ENCODE peak calls at places on chromosomes 16 and 17, in five cellular contexts. H, V, R, Z and K are unnamed samples.

GRCh38 chr17:49898547-49899490 is 51.0 kb upstream of the TAC4 start:
- DNase-seq in Z (no peak), H (no peak), V (no peak), R (no peak), K (no peak)

GRCh38 chr16:48247311-48247710 is at the start of gene ABCC11:
- DNase-seq in V (no peak), R (no peak), H (no peak), Z (no peak), K (no peak)

GRCh38 chr17:9924735-9925191 is 19.7 kb upstream of the RCVRN start:
- DNase-seq in R (no peak), V (peak), H (peak), Z (no peak), K (peak)

GRCh38 chr17:4329838-4330237 is 36.6 kb downstream of the UBE2G1 start:
- DNase-seq in V (no peak), H (no peak), Z (no peak), R (no peak), K (peak)

GRCh38 chr16:68951991-68952877 is 108.9 kb downstream of the TANGO6 start:
- DNase-seq in H (no peak), Z (no peak), R (no peak), V (no peak), K (peak)

GRCh38 chr16:64615647-64616280 is 506.1 kb downstream of the CDH11 start:
- DNase-seq in H (no peak), Z (no peak), V (no peak), R (peak), K (no peak)

GRCh38 chr16:51144203-51144602 is 6.9 kb downstream of the SALL1 start:
- DNase-seq in R (no peak), H (no peak), Z (no peak), V (no peak), K (no peak)

GRCh38 chr17:77681820-77682219 is 276.7 kb upstream of the TNRC6C start:
- DNase-seq in V (no peak), Z (no peak), H (no peak), R (peak), K (no peak)

GRCh38 chr17:3474212-3474611 is 1.6 kb upstream of the ASPA start:
- DNase-seq in V (no peak), H (no peak), R (no peak), Z (no peak), K (no peak)

GRCh38 chr17:4937553-4937952 is 2.3 kb downstream of the SLC25A11 start:
- DNase-seq in V (no peak), Z (no peak), H (no peak), R (no peak), K (no peak)

GRCh38 chr16:69855587-69855986 is 93.5 kb downstream of the WWP2 start:
- DNase-seq in R (no peak), H (no peak), Z (no peak), V (no peak), K (no peak)

GRCh38 chr16:22318690-22319358 is 21.6 kb downstream of the POLR3E start:
- DNase-seq in R (peak), H (peak), V (no peak), Z (no peak), K (peak)

GRCh38 chr17:77432791-77433190 is 292.0 kb downstream of the SEC14L1 start:
- DNase-seq in V (no peak), H (no peak), R (no peak), Z (no peak), K (no peak)

GRCh38 chr16:81939164-81940067 is 71.9 kb downstream of the SDR42E1 start:
- DNase-seq in R (no peak), Z (no peak), V (no peak), H (no peak), K (no peak)

GRCh38 chr17:49746791-49747490 is 17.0 kb downstream of the FAM117A start:
- DNase-seq in Z (no peak), H (peak), R (no peak), V (no peak), K (no peak)

GRCh38 chr17:62963296-62963695 is 2.7 kb upstream of the TANC2 start:
- DNase-seq in Z (no peak), V (no peak), R (no peak), H (no peak), K (no peak)

GRCh38 chr16:11405331-11406176 is 60.3 kb downstream of the RMI2 start:
- DNase-seq in V (no peak), R (peak), H (peak), Z (no peak), K (no peak)

GRCh38 chr17:48767263-48767774 is 38.8 kb upstream of the HOXB13 start:
- DNase-seq in H (no peak), R (no peak), V (no peak), Z (no peak), K (no peak)

GRCh38 chr16:50293041-50293783 is 26.9 kb downstream of the ADCY7 start:
- DNase-seq in R (no peak), Z (no peak), V (no peak), H (no peak), K (no peak)

GRCh38 chr17:66727634-66728570 is 107.0 kb upstream of the CACNG5 start:
- DNase-seq in H (peak), Z (peak), V (peak), R (peak), K (peak)

GRCh38 chr16:68244903-68245853 is at the start of gene PLA2G15:
- DNase-seq in V (peak), Z (peak), H (peak), R (peak), K (peak)

GRCh38 chr17:73091770-73092517 is 544 bp downstream of the SLC39A11 start:
- DNase-seq in V (no peak), R (peak), H (peak), Z (no peak), K (peak)

GRCh38 chr17:78114831-78115723 is 13.5 kb downstream of the TMC6 start:
- DNase-seq in R (no peak), V (no peak), H (no peak), Z (no peak), K (no peak)

GRCh38 chr17:77320501-77321256 is 179.9 kb downstream of the SEC14L1 start:
- DNase-seq in V (peak), R (peak), Z (peak), H (peak), K (no peak)

GRCh38 chr16:13902052-13902451 is 17.9 kb upstream of the ERCC4 start:
- DNase-seq in Z (no peak), H (no peak), V (no peak), R (no peak), K (no peak)

GRCh38 chr17:7191571-7192270 is 12.6 kb upstream of the ASGR1 start:
- DNase-seq in H (peak), R (peak), V (no peak), Z (no peak), K (no peak)

GRCh38 chr17:40615295-40615988 is 32.2 kb downstream of the SMARCE1 start:
- DNase-seq in V (no peak), H (peak), R (peak), Z (peak), K (no peak)

GRCh38 chr16:59192551-59193199 is 458.6 kb upstream of the GOT2 start:
- DNase-seq in R (peak), H (peak), V (no peak), Z (no peak), K (no peak)

GRCh38 chr16:80467961-80468360 is 72.8 kb upstream of the DYNLRB2 start:
- DNase-seq in V (no peak), Z (no peak), H (no peak), R (no peak), K (no peak)

GRCh38 chr17:46154151-46154816 is 38.9 kb downstream of the KANSL1 start:
- DNase-seq in H (no peak), Z (no peak), R (no peak), V (no peak), K (no peak)

GRCh38 chr17:79947351-79948031 is 88.2 kb downstream of the TBC1D16 start:
- DNase-seq in Z (no peak), R (peak), H (no peak), V (no peak), K (peak)

GRCh38 chr17:17784599-17785264 is 52.1 kb downstream of the SREBF1 start:
- DNase-seq in R (peak), H (no peak), Z (no peak), V (no peak), K (no peak)

GRCh38 chr17:17782425-17783120 is 54.2 kb downstream of the SREBF1 start:
- DNase-seq in H (peak), Z (no peak), V (no peak), R (no peak), K (no peak)

GRCh38 chr17:17781591-17782424 is 55.0 kb downstream of the SREBF1 start:
- DNase-seq in R (peak), V (no peak), Z (peak), H (peak), K (peak)

GRCh38 chr17:17783825-17784598 is 52.8 kb downstream of the SREBF1 start:
- DNase-seq in H (no peak), V (peak), R (peak), Z (no peak), K (no peak)

GRCh38 chr17:17783121-17783824 is 53.5 kb downstream of the SREBF1 start:
- DNase-seq in R (peak), Z (peak), V (no peak), H (peak), K (peak)
- TF ChIP-seq CTCF in R (peak), Z (no peak), V (no peak), H (peak), K (peak)

GRCh38 chr16:27779719-27780161 is 229.8 kb downstream of the KATNIP start:
- DNase-seq in H (no peak), V (no peak), Z (peak), R (peak), K (no peak)
- TF ChIP-seq CTCF in H (no peak), V (no peak), Z (no peak), R (peak), K (peak)

GRCh38 chr17:17919169-17920107 is 52.8 kb downstream of the TOM1L2 start:
- DNase-seq in V (peak), Z (peak), H (peak), R (peak), K (peak)

GRCh38 chr17:17921192-17922082 is 50.8 kb downstream of the TOM1L2 start:
- DNase-seq in Z (no peak), V (no peak), H (no peak), R (no peak), K (peak)

GRCh38 chr17:17924131-17924856 is 47.9 kb downstream of the TOM1L2 start:
- DNase-seq in V (no peak), R (no peak), H (no peak), Z (no peak), K (no peak)

GRCh38 chr17:17924857-17925250 is 47.3 kb downstream of the TOM1L2 start:
- DNase-seq in Z (no peak), V (no peak), H (no peak), R (no peak), K (no peak)

GRCh38 chr17:17922198-17922901 is 49.9 kb downstream of the TOM1L2 start:
- DNase-seq in H (no peak), Z (no peak), R (no peak), V (no peak), K (no peak)
- TF ChIP-seq CTCF in H (no peak), Z (no peak), R (no peak), V (no peak), K (no peak)

GRCh38 chr17:51435641-51436091 is 175.3 kb downstream of the UTP18 start:
- DNase-seq in R (peak), Z (peak), V (no peak), H (peak), K (peak)
- TF ChIP-seq CTCF in R (peak), Z (peak), V (no peak), H (peak), K (peak)

GRCh38 chr17:18256776-18257175 is 1.8 kb downstream of the FLII start:
- DNase-seq in H (no peak), Z (no peak), V (no peak), R (no peak), K (no peak)

GRCh38 chr17:18256351-18256750 is 2.2 kb downstream of the FLII start:
- DNase-seq in Z (no peak), H (no peak), V (no peak), R (no peak), K (no peak)

GRCh38 chr17:18258356-18259038 is at the start of gene FLII:
- DNase-seq in R (peak), H (peak), Z (peak), V (no peak), K (peak)

GRCh38 chr17:18257268-18257681 is 1.3 kb downstream of the FLII start:
- DNase-seq in H (no peak), Z (no peak), V (no peak), R (no peak), K (peak)

GRCh38 chr17:18257747-18258355 is 687 bp downstream of the FLII start:
- DNase-seq in H (peak), V (peak), R (peak), Z (peak), K (peak)
- TF ChIP-seq CTCF in H (no peak), V (no peak), R (no peak), Z (no peak), K (no peak)

DNA sequence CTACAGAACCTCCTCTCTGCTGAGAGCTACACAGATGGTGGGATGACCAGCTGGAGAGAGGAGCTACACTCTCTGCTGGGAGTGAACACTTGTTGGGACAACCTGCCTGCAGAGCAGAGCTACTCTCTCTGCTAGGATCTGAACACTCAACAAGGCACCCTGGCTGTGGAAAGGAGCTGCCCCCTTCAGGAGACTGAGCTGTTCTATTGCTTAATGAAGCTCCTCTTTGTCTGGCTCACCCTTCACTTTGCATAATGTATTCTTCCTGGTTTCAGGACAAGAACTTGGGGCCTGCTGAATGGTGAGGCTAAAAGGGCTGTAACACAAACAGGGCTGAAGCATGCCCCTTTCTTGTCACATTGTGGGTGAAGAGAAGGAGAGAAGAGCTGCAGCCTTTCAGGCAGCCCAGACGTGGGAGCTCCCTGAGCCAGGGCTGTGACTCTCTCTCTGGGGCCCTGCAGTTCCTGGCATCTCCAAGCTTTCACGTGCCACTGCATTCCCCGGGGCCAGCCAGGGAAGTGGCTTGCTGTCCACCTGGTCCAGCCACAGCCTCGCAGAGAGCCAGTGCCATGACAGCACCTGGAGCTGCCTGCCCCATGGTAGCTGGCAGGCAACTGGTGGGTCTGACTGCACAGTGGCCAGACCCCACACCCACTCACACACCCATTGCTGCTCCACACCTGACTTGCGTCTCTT is 272.8 kb upstream of the KCNJ16 start:
- DNase-seq in V (no peak), Z (no peak), R (no peak), H (no peak), K (no peak)
- TF ChIP-seq CTCF in V (no peak), Z (no peak), R (no peak), H (no peak), K (peak)

DNA sequence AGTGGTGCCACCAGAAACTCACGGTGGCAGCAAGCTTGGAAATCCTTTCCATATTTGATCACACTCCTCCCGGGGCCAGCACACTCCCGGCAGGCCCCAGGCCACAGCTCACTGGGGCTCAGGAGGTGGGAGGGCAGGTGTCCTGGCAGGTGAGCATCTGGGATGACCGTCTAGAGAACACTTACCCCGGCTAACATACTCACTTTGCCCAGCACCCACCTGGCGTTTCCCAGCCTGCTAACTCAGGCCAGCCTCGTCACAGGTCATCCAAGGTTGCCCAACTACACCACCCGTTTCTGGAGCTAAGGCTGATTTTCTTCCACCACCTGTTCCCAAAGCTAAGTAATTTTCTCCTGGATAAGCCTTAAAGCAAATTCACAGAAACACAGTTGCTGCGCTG is 24.9 kb downstream of the FBXO31 start:
- DNase-seq in V (no peak), R (no peak), H (no peak), Z (no peak), K (no peak)
- TF ChIP-seq CTCF in V (no peak), R (no peak), H (no peak), Z (no peak), K (no peak)